ENCODE peak calls at places on chromosome 18, in four cellular contexts. G is stimulated activated naive CD8-positive, alpha-beta T cell treated with anti-CD3 and anti-CD28 coated beads, Interleukin-15, amount 100 ng/mL, for 72 hours; Y is NCI-H1694; N is sciatic nerve. T is an unnamed sample.

GRCh38 chr18:24016643-24017042 is 2.1 kb downstream of the TTC39C start:
- DNase-seq in G (no peak), Y (no peak), N (no peak), T (no peak)

GRCh38 chr18:7844017-7844416 is 276.9 kb downstream of the PTPRM start:
- DNase-seq in G (no peak), Y (no peak), N (no peak), T (peak)

GRCh38 chr18:69400976-69401474 is 337 bp downstream of the DOK6 start:
- DNase-seq in G (peak), Y (no peak), N (peak), T (peak)

GRCh38 chr18:50659091-50660003 is 99.5 kb downstream of the MAPK4 start:
- DNase-seq in G (no peak), Y (peak), N (no peak), T (peak)

GRCh38 chr18:13558790-13559189 is 167.6 kb downstream of the FAM210A start:
- DNase-seq in G (no peak), Y (no peak), N (no peak), T (no peak)

GRCh38 chr18:6650063-6650462 is 79.5 kb upstream of the ARHGAP28 start:
- DNase-seq in G (no peak), Y (no peak), N (no peak), T (no peak)

GRCh38 chr18:8706545-8706980 is 1.2 kb downstream of the MTCL1 start:
- DNase-seq in G (peak), Y (no peak), N (no peak), T (no peak)

GRCh38 chr18:64271264-64271663 is 122.4 kb upstream of the LINC00305 start:
- DNase-seq in G (no peak), Y (no peak), N (no peak), T (no peak)

GRCh38 chr18:55245200-55245599 is 285.9 kb upstream of the CCDC68 start:
- DNase-seq in G (no peak), Y (no peak), N (no peak), T (peak)

GRCh38 chr18:34780856-34781255 is 70.8 kb downstream of the DTNA start:
- DNase-seq in G (no peak), Y (no peak), N (no peak), T (no peak)

GRCh38 chr18:44819944-44820510 is 139.3 kb downstream of the SETBP1 start:
- DNase-seq in G (no peak), Y (no peak), N (no peak), T (no peak)

T was measured in iris pigment epithelial cell.